ENCODE peak calls at places on chromosomes 7 and 10, in five cellular contexts. One of them, this sample, is unnamed.

GRCh38 chr7:155591055-155591750 is 44.8 kb upstream of the CNPY1 start:
- DNase-seq in HepG2: no peak
- DNase-seq in K562: peak; percentile 54
- DNase-seq in GM12878: no peak
- DNase-seq in SK-N-SH: no peak
- DNase-seq in this sample: no peak

GRCh38 chr7:91043181-91043580 is 221.1 kb upstream of the FZD1 start:
- DNase-seq in GM12878: no peak
- DNase-seq in HepG2: no peak
- DNase-seq in K562: no peak
- DNase-seq in SK-N-SH: no peak
- DNase-seq in this sample: no peak

GRCh38 chr10:131943021-131943814 is 38.5 kb downstream of the BNIP3 start:
- DNase-seq in SK-N-SH: peak; percentile 69
- DNase-seq in HepG2: peak; percentile 15
- DNase-seq in K562: peak; percentile 44
- DNase-seq in GM12878: no peak
- DNase-seq in this sample: no peak

GRCh38 chr10:132458595-132459251 is 61.7 kb downstream of the PWWP2B start:
- DNase-seq in HepG2: no peak
- DNase-seq in SK-N-SH: peak; percentile 95
- DNase-seq in K562: peak; percentile 63
- DNase-seq in GM12878: no peak
- DNase-seq in this sample: no peak

GRCh38 chr7:94061316-94061715 is 57.2 kb upstream of the BET1 start:
- DNase-seq in HepG2: no peak
- DNase-seq in SK-N-SH: no peak
- DNase-seq in K562: no peak
- DNase-seq in GM12878: no peak
- DNase-seq in this sample: no peak

GRCh38 chr10:12782537-12782936 is 219.0 kb downstream of the CCDC3 start:
- DNase-seq in K562: peak; percentile 77
- DNase-seq in GM12878: no peak
- DNase-seq in HepG2: peak; percentile 29
- DNase-seq in SK-N-SH: peak; percentile 64
- DNase-seq in this sample: peak; percentile 29

GRCh38 chr10:51508156-51508555 is 191.2 kb downstream of the CSTF2T start:
- DNase-seq in HepG2: no peak
- DNase-seq in GM12878: no peak
- DNase-seq in K562: no peak
- DNase-seq in SK-N-SH: no peak
- DNase-seq in this sample: no peak

GRCh38 chr10:103889121-103889720 is 28.8 kb downstream of the STN1 start:
- DNase-seq in SK-N-SH: no peak
- DNase-seq in HepG2: no peak
- DNase-seq in K562: no peak
- DNase-seq in GM12878: no peak
- DNase-seq in this sample: no peak

GRCh38 chr10:78865518-78865835 is 203.3 kb upstream of the ZMIZ1 start:
- DNase-seq in HepG2: no peak
- DNase-seq in K562: no peak
- DNase-seq in SK-N-SH: no peak
- DNase-seq in GM12878: no peak
- DNase-seq in this sample: peak; percentile 3

GRCh38 chr10:118571123-118571522 is 24.3 kb downstream of the PRLHR start:
- DNase-seq in HepG2: no peak
- DNase-seq in K562: no peak
- DNase-seq in SK-N-SH: peak; percentile 41
- DNase-seq in GM12878: no peak
- DNase-seq in this sample: no peak

GRCh38 chr7:118845787-118846186 is 621.3 kb downstream of the ANKRD7 start:
- DNase-seq in K562: no peak
- DNase-seq in HepG2: no peak
- DNase-seq in GM12878: no peak
- DNase-seq in SK-N-SH: no peak
- DNase-seq in this sample: no peak

GRCh38 chr10:74786126-74786525 is 40.3 kb upstream of the KAT6B start:
- DNase-seq in HepG2: no peak
- DNase-seq in GM12878: no peak
- DNase-seq in K562: no peak
- DNase-seq in SK-N-SH: no peak
- DNase-seq in this sample: peak; percentile 15
- TF ChIP-seq MXI1 in HepG2: no peak
- TF ChIP-seq MXI1 in GM12878: no peak
- TF ChIP-seq MXI1 in K562: no peak
- TF ChIP-seq MXI1 in SK-N-SH: no peak
- TF ChIP-seq MXI1 in this sample: no peak

DNA sequence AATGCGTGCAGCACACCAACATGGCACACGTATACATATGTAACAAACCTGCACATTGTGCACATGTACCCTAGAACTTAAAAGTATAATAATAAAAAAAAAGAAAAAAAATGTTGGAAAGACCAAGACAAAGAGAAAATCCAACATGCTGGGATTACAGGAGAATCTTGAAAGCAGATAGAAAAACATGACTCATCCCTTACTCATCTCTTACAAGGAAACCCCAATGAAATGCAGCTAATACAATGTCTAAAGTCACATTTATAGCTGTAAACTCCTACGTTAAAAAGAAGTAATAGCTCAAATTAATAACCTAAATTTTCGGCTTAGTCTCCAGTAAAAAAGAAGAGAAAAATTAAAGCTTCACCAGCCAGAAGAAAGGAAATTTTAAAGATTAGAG is 47.5 kb upstream of the DGKB start:
- DNase-seq in HepG2: no peak
- DNase-seq in GM12878: no peak
- DNase-seq in K562: no peak
- DNase-seq in SK-N-SH: no peak
- DNase-seq in this sample: no peak
- TF ChIP-seq MXI1 in HepG2: no peak
- TF ChIP-seq MXI1 in GM12878: no peak
- TF ChIP-seq MXI1 in K562: no peak
- TF ChIP-seq MXI1 in SK-N-SH: no peak
- TF ChIP-seq MXI1 in this sample: no peak

GRCh38 chr10:22561909-22562308 is 152.5 kb downstream of the PIP4K2A start:
- DNase-seq in GM12878: no peak
- DNase-seq in HepG2: no peak
- DNase-seq in K562: no peak
- DNase-seq in SK-N-SH: no peak
- DNase-seq in this sample: no peak
- TF ChIP-seq MXI1 in GM12878: no peak
- TF ChIP-seq MXI1 in HepG2: no peak
- TF ChIP-seq MXI1 in K562: no peak
- TF ChIP-seq MXI1 in SK-N-SH: no peak
- TF ChIP-seq MXI1 in this sample: no peak

GRCh38 chr10:121664671-121665070 is 66.4 kb upstream of the FGFR2 start:
- DNase-seq in HepG2: no peak
- DNase-seq in K562: no peak
- DNase-seq in GM12878: no peak
- DNase-seq in SK-N-SH: no peak
- DNase-seq in this sample: no peak
- TF ChIP-seq MXI1 in HepG2: no peak
- TF ChIP-seq MXI1 in K562: no peak
- TF ChIP-seq MXI1 in GM12878: no peak
- TF ChIP-seq MXI1 in SK-N-SH: no peak
- TF ChIP-seq MXI1 in this sample: no peak

GRCh38 chr10:4983615-4984216 is 19.9 kb downstream of the AKR1C2 start:
- DNase-seq in SK-N-SH: no peak
- DNase-seq in HepG2: peak; percentile 15
- DNase-seq in K562: no peak
- DNase-seq in GM12878: no peak
- DNase-seq in this sample: no peak

GRCh38 chr10:4984223-4984622 is 19.4 kb downstream of the AKR1C2 start:
- DNase-seq in K562: no peak
- DNase-seq in GM12878: no peak
- DNase-seq in SK-N-SH: no peak
- DNase-seq in HepG2: no peak
- DNase-seq in this sample: no peak

GRCh38 chr10:4982764-4983226 is 19.6 kb downstream of the AKR1C1 start:
- DNase-seq in K562: no peak
- DNase-seq in SK-N-SH: no peak
- DNase-seq in HepG2: peak; percentile 20
- DNase-seq in GM12878: no peak
- DNase-seq in this sample: peak; percentile 12

GRCh38 chr10:4980793-4981192 is 17.6 kb downstream of the AKR1C1 start:
- DNase-seq in K562: no peak
- DNase-seq in SK-N-SH: no peak
- DNase-seq in HepG2: no peak
- DNase-seq in GM12878: no peak
- DNase-seq in this sample: no peak

DNA sequence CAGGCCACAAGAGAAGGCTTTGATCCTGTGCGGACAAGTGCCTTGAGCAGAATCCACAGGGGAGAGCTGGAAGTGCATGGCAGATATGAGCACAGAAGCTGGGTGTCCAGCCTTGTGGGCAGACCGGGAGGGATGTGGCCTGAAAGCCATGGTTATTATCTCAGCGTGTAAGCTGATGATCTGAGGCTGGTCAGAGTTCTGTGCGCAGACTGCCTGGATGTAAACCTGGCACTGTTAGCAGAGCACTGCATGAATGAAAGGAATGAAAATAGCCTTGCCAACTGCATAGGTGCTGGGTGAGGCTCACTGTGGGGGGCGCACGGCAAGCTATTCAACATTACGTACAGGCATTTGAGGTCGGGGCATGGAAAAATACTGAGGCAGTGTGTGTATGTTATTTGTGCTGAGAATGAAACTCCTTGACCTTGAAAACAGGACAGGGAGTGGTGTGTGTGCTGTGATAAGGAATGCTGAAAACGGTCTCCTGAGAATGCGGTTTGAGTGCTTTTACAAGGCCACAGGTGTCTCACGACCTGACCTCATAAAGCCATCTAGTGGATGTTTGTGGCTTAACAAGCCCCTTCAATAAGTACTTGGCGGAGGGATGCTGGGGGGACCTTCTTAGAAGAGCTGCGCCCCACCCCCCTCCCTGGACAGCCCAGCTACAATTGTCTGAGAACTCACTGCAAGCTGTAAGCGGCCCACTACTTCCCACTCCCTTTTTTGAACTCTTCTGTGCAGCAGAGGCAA is 18.7 kb downstream of the AKR1C1 start:
- DNase-seq in K562: peak; percentile 63
- DNase-seq in SK-N-SH: peak; percentile 12
- DNase-seq in HepG2: peak; percentile 79
- DNase-seq in GM12878: no peak
- DNase-seq in this sample: peak; percentile 37
- TF ChIP-seq MXI1 in K562: no peak
- TF ChIP-seq MXI1 in SK-N-SH: no peak
- TF ChIP-seq MXI1 in HepG2: no peak
- TF ChIP-seq MXI1 in GM12878: no peak
- TF ChIP-seq MXI1 in this sample: no peak

GRCh38 chr7:70210200-70210960 is 612.1 kb downstream of the AUTS2 start:
- DNase-seq in SK-N-SH: peak; percentile 46
- DNase-seq in GM12878: no peak
- DNase-seq in HepG2: no peak
- DNase-seq in K562: no peak
- DNase-seq in this sample: no peak

GRCh38 chr7:70208236-70209063 is 610.2 kb downstream of the AUTS2 start:
- DNase-seq in SK-N-SH: no peak
- DNase-seq in GM12878: no peak
- DNase-seq in HepG2: no peak
- DNase-seq in K562: no peak
- DNase-seq in this sample: no peak
- TF ChIP-seq MXI1 in SK-N-SH: no peak
- TF ChIP-seq MXI1 in GM12878: no peak
- TF ChIP-seq MXI1 in HepG2: no peak
- TF ChIP-seq MXI1 in K562: no peak
- TF ChIP-seq MXI1 in this sample: no peak

GRCh38 chr7:35605760-35606159 is 89.2 kb downstream of the HERPUD2 start:
- DNase-seq in K562: no peak
- DNase-seq in SK-N-SH: no peak
- DNase-seq in GM12878: no peak
- DNase-seq in HepG2: no peak
- DNase-seq in this sample: peak; percentile 82
- TF ChIP-seq MXI1 in K562: no peak
- TF ChIP-seq MXI1 in SK-N-SH: no peak
- TF ChIP-seq MXI1 in GM12878: no peak
- TF ChIP-seq MXI1 in HepG2: no peak
- TF ChIP-seq MXI1 in this sample: no peak

DNA sequence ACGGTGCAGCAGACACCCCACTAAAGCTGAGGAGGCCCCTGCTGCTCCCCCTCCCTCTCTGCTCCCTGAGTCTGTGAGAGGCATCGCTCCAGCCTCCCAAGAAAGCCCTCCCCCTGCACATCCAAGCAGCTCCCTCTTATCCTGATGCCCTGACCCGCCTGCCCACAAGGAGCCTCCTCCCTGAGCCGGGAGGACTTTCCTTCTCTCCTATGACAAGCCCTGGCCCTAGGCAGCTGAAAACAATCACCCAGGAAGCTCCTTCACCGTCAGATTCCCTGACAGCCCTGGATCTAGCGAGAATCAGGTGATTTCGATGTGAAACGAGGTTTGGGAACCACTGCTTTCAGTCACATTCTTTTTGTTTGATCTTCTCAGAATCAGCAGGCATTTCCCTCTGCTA is 253.4 kb upstream of the C7orf33 start:
- DNase-seq in GM12878: no peak
- DNase-seq in K562: no peak
- DNase-seq in HepG2: no peak
- DNase-seq in SK-N-SH: no peak
- DNase-seq in this sample: no peak
- TF ChIP-seq MXI1 in GM12878: no peak
- TF ChIP-seq MXI1 in K562: no peak
- TF ChIP-seq MXI1 in HepG2: no peak
- TF ChIP-seq MXI1 in SK-N-SH: no peak
- TF ChIP-seq MXI1 in this sample: no peak